ENCODE peak calls at places on chromosomes 2 and 18, in four cellular contexts. L is psoas muscle, Y is fibroblast of lung, I is pancreas. G is an unnamed sample.
A peak's percentile ranks its signal among the peaks of the same experiment; 100 is the strongest.

GRCh38 chr2:156181208-156181607 is 151.3 kb downstream of the NR4A2 start:
- DNase-seq in L (no peak), I (no peak), Y (no peak), G (peak; percentile 38)

GRCh38 chr2:72934683-72935610 is 17.6 kb downstream of the EMX1 start:
- DNase-seq in L (peak; percentile 7), I (peak; percentile 27), Y (no peak), G (peak; percentile 87)

GRCh38 chr2:180033993-180034894 is 27.1 kb upstream of the CWC22 start:
- DNase-seq in Y (peak; percentile 63), I (no peak), L (no peak), G (no peak)

GRCh38 chr2:105397025-105397722 is 1.7 kb downstream of the FHL2 start:
- DNase-seq in I (no peak), L (no peak), Y (peak; percentile 56), G (no peak)

GRCh38 chr2:47645246-47645645 is 137.7 kb upstream of the MSH6 start:
- DNase-seq in Y (no peak), I (no peak), L (no peak), G (no peak)

GRCh38 chr18:76252880-76253279 is 242.2 kb downstream of the ZNF516 start:
- DNase-seq in I (no peak), Y (no peak), L (no peak), G (no peak)

GRCh38 chr2:27959496-27959895 is 69.0 kb downstream of the BABAM2 start:
- DNase-seq in I (no peak), Y (peak; percentile 70), L (no peak), G (no peak)

GRCh38 chr18:79921984-79922965 is 29.2 kb downstream of the SLC66A2 start:
- DNase-seq in Y (no peak), L (no peak), I (peak; percentile 60), G (no peak)

GRCh38 chr18:24443870-24444269 is 16.6 kb upstream of the HRH4 start:
- DNase-seq in L (no peak), Y (no peak), I (no peak), G (no peak)

GRCh38 chr18:23503967-23504352 is 649 bp downstream of the RMC1 start:
- DNase-seq in L (no peak), Y (no peak), I (no peak), G (no peak)

GRCh38 chr18:43680096-43680495 is 402.8 kb upstream of the SYT4 start:
- DNase-seq in L (no peak), Y (peak; percentile 9), I (no peak), G (no peak)

GRCh38 chr2:101778102-101778501 is 80.6 kb downstream of the MAP4K4 start:
- DNase-seq in I (no peak), Y (no peak), L (no peak), G (no peak)

GRCh38 chr18:9969247-9969646 is 55.4 kb downstream of the VAPA start:
- DNase-seq in L (no peak), Y (no peak), I (peak; percentile 41), G (no peak)

GRCh38 chr2:86001326-86001725 is 104.4 kb downstream of the POLR1A start:
- DNase-seq in L (no peak), Y (no peak), I (no peak), G (no peak)

GRCh38 chr18:35088931-35089330 is 47.7 kb downstream of the MAPRE2 start:
- DNase-seq in I (no peak), L (no peak), Y (peak; percentile 60), G (no peak)

GRCh38 chr2:65027611-65028244 is 28.5 kb upstream of the CEP68 start:
- DNase-seq in I (no peak), Y (no peak), L (no peak), G (no peak)

GRCh38 chr2:136238552-136239346 is 120.8 kb upstream of the CXCR4 start:
- DNase-seq in I (no peak), L (no peak), Y (peak; percentile 69), G (no peak)

GRCh38 chr18:73366713-73367112 is 498.9 kb upstream of the NETO1 start:
- DNase-seq in Y (peak; percentile 64), L (no peak), I (no peak), G (no peak)

DNA sequence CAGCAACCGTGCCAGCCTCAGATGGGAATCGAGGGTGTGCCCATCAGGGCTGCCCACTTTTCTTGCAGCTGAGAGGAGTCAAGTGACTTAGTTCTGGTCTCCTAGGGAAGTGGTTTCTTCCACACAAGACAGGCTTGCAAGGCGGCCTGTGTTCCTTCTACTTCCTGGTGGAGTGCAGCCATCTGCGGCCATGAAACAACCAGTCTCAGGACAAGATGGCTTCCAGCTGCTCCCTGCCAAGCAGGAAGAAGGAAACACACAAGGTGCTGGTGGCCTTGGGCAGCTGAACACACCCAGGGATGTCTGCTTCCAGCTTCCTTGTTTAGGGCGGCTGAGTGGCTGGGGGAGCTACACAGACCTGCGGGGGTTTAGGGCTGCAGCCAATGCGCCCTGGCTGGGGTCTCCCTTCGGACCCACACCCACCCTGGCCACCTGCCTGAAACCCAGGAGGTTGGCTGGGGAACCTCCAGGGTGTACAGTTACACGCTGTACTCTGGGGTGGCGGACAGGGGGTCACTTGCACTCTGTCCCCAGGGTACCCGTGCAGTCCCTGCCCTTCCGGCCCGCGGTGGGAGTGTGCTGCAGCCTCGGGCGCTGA is 34.7 kb downstream of the PTPN18 start:
- DNase-seq in Y (no peak), I (peak; percentile 81), L (peak; percentile 33), G (no peak)
- H3K4me1 ChIP-seq in Y (peaks cover 6% of the 10 kb centered on the region), I (peaks cover 4% of the 10 kb centered on the region), L (peaks cover 7% of the 10 kb centered on the region), G (peaks cover 2% of the 10 kb centered on the region)

DNA sequence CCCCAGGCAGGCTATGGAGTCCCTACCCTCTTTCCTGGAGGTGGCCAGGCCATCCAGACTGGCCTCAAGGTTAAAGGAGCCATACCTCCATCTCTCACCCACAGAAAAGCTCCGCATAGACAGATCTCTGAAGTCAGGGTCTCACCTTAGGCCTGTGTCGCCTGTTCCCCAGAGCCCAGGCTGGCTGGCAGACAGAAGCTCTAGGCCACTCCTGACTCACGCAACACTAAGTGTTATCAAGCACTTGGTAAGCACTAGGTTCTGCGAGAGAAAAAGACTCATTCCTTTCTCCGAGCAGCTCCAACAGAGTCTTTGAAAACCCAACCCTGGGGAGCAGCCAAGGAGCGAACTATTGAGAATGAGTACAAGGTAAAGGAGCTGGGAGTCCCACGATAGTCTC is 6.1 kb downstream of the SMAD7 start:
- DNase-seq in L (no peak), I (peak; percentile 17), Y (peak; percentile 83), G (no peak)
- H3K4me1 ChIP-seq in L (peaks cover 86% of the 10 kb centered on the region), I (peaks cover 55% of the 10 kb centered on the region), Y (peaks cover 48% of the 10 kb centered on the region), G (peaks cover 54% of the 10 kb centered on the region)

DNA sequence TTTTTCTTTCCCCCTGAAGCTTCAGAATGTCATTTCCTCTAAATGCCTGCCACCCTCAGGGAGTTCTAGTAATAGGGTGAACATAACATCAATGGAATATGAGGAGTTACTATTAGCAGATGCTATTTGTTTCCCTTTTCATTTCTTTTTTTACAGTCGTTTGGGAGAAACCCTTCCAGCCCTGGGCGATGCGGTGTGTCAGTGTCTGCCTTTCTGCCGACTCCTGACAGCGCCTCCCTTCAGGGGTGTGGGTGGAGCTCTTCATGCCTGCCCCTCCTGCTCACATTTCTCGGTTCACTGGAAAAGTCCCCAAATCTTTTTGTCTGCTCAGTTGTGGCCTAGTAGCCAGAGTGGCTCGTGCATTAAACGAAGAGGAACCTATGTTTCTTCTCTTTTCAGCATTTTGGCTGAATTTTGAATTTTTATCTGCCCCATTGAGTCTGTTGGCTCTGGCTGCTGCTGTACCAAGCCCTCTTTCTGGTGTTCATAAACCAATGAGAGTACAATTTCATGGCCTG is 72.3 kb downstream of the FMNL2 start:
- DNase-seq in I (no peak), Y (peak; percentile 58), L (peak; percentile 41), G (no peak)
- H3K4me1 ChIP-seq in I (peaks cover 35% of the 10 kb centered on the region), Y (peaks cover 7% of the 10 kb centered on the region), L (peaks cover 70% of the 10 kb centered on the region), G (peaks cover 42% of the 10 kb centered on the region)

GRCh38 chr2:84482588-84482987 is 23.5 kb upstream of the SUCLG1 start:
- DNase-seq in Y (no peak), I (no peak), L (no peak), G (no peak)
- H3K4me1 ChIP-seq in Y (peaks cover 3% of the 10 kb centered on the region), I (peaks cover 17% of the 10 kb centered on the region), L (no peaks in the 10 kb centered on the region), G (no peaks in the 10 kb centered on the region)

GRCh38 chr2:239114119-239114581 is 266.3 kb downstream of the TWIST2 start:
- DNase-seq in I (peak; percentile 61), L (no peak), Y (peak; percentile 48), G (peak; percentile 12)
- H3K4me1 ChIP-seq in I (peaks cover 7% of the 10 kb centered on the region), L (peaks cover 17% of the 10 kb centered on the region), Y (no peaks in the 10 kb centered on the region), G (no peaks in the 10 kb centered on the region)

DNA sequence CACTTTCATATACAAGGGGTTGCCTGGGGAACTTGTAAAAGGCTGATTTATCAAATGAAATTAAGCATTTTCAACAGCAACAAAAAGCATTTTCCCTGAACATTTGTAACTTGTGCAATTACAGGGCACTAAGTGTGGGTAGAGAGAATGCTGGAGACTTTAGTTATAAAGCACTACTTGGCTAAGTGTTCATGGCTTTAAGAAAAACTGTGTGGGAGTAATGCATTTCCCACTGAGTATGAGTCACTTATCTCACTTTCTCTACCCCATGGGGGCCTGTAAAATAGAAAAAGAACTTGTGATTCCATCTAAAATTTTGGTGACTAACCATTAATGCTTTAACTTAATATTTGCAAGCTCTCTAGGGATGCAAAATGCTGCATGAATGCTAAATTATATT is 193.4 kb downstream of the CCDC102B start:
- DNase-seq in I (no peak), L (no peak), Y (peak; percentile 70), G (no peak)
- H3K4me1 ChIP-seq in I (no peaks in the 10 kb centered on the region), L (no peaks in the 10 kb centered on the region), Y (no peaks in the 10 kb centered on the region), G (no peaks in the 10 kb centered on the region)

DNA sequence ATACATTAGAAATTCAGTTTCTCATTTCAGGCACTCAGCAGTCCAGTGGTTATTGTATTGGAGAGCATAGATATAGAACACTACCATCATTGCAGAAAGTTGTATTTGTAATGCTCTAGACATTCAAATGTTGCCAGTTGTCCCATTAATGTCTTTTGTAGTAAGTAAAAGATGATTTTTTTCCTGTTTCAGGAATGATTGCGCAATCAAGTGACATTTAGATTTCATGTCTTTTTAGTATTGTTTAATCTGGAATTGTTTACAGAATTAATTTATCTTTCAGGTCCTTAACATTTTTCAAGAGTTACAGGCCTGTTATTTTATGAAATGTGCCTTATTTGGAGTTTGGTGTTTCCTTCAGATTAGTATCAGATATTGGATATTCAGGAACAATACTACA is 134.7 kb downstream of the MSTN start:
- DNase-seq in Y (peak; percentile 5), L (no peak), I (no peak), G (no peak)
- H3K4me1 ChIP-seq in Y (peaks cover 2% of the 10 kb centered on the region), L (no peaks in the 10 kb centered on the region), I (no peaks in the 10 kb centered on the region), G (peaks cover 1% of the 10 kb centered on the region)